ENCODE peak calls at places on chromosome 16, in five cellular contexts. K, B, Z, F and P are unnamed samples.

GRCh38 chr16:88667496-88667895 is 4.6 kb upstream of the MVD start:
- DNase-seq in K (no peak), B (no peak), Z (no peak), F (no peak), P (no peak)

GRCh38 chr16:49637933-49638695 is 217.8 kb downstream of the ZNF423 start:
- DNase-seq in K (no peak), B (no peak), Z (no peak), F (no peak), P (no peak)

GRCh38 chr16:74297296-74297665 is 667 bp downstream of the PSMD7 start:
- DNase-seq in K (no peak), B (peak), Z (peak), F (no peak), P (no peak)

GRCh38 chr16:28846933-28847273 is 755 bp upstream of the TUFM start:
- DNase-seq in K (no peak), B (peak), Z (no peak), F (no peak), P (no peak)

GRCh38 chr16:2926660-2927646 is 15.2 kb downstream of the FLYWCH1 start:
- DNase-seq in K (peak), B (peak), Z (peak), F (peak), P (peak)

GRCh38 chr16:4957720-4958509 is at the start of gene SEC14L5:
- DNase-seq in K (peak), B (peak), Z (peak), F (peak), P (peak)

GRCh38 chr16:60815865-60816264 is 1220.4 kb downstream of the CDH8 start:
- DNase-seq in K (no peak), B (no peak), Z (no peak), F (no peak), P (no peak)

GRCh38 chr16:14486520-14487303 is 143.3 kb downstream of the PARN start:
- DNase-seq in K (peak), B (peak), Z (peak), F (no peak), P (peak)

GRCh38 chr16:56911771-56912541 is 20.0 kb upstream of the HERPUD1 start:
- DNase-seq in K (no peak), B (peak), Z (peak), F (no peak), P (no peak)